ENCODE peak calls at places on chromosome X, in four cellular contexts. J is NCI-H1105 treated with DMSO at 0.1 percent for 48 hours, K is ACHN, H is GM10248. Y is an unnamed sample.

GRCh38 chrX:112784692-112785091 is 55.9 kb downstream of the AMOT start:
- DNase-seq in J (no peak), K (no peak), H (no peak), Y (no peak)

GRCh38 chrX:139642241-139642927 is 65.6 kb downstream of the MCF2 start:
- DNase-seq in J (peak), K (no peak), H (no peak), Y (no peak)

GRCh38 chrX:74343970-74344622 is 40.1 kb downstream of the ZCCHC13 start:
- DNase-seq in J (peak), K (peak), H (peak), Y (peak)

GRCh38 chrX:17553961-17554482 is 179.0 kb downstream of the NHS start:
- DNase-seq in J (no peak), K (no peak), H (no peak), Y (no peak)

GRCh38 chrX:144722307-144722706 is 525.0 kb upstream of the SPANXN1 start:
- DNase-seq in J (no peak), K (no peak), H (no peak), Y (no peak)

GRCh38 chrX:104681214-104681613 is 115.2 kb downstream of the IL1RAPL2 start:
- DNase-seq in J (no peak), K (no peak), H (no peak), Y (no peak)

GRCh38 chrX:20066968-20067708 is 49.6 kb downstream of the MAP7D2 start:
- DNase-seq in J (peak), K (peak), H (peak), Y (no peak)

GRCh38 chrX:42943051-42943450 is 165.1 kb upstream of the PPP1R2C start:
- DNase-seq in J (no peak), K (no peak), H (no peak), Y (no peak)

GRCh38 chrX:48972214-48973164 is 845 bp upstream of the KCND1 start:
- DNase-seq in J (peak), K (peak), H (peak), Y (no peak)

GRCh38 chrX:153370293-153371055 is 30.7 kb downstream of the PNMA6E start:
- DNase-seq in J (no peak), K (no peak), H (no peak), Y (no peak)

GRCh38 chrX:54043696-54044125 is 562 bp downstream of the PHF8 start:
- DNase-seq in J (peak), K (peak), H (peak), Y (no peak)

GRCh38 chrX:53320543-53321215 is 39.3 kb upstream of the IQSEC2 start:
- DNase-seq in J (no peak), K (no peak), H (no peak), Y (no peak)

GRCh38 chrX:47940448-47940847 is 63.3 kb downstream of the ZNF182 start:
- DNase-seq in J (no peak), K (no peak), H (no peak), Y (no peak)